ENCODE peak calls at places on chromosomes 1 and 21, in ten cellular contexts. W, H, R, G, N, L, F, B, U and O are unnamed samples.

GRCh38 chr1:20100632-20101355 is 18.5 kb downstream of the PLA2G2D start:
- DNase-seq in R (peak; percentile 17), B (peak; percentile 70), N (peak; percentile 62), W (peak; percentile 44), F (no peak), H (peak; percentile 34), U (peak; percentile 47), L (peak; percentile 26), G (no peak), O (no peak)

GRCh38 chr1:38173157-38173831 is 126.7 kb upstream of the POU3F1 start:
- DNase-seq in F (no peak), R (no peak), L (no peak), W (no peak), G (no peak), U (peak; percentile 21), B (no peak), N (no peak), H (no peak), O (no peak)

GRCh38 chr1:18475234-18475633 is 5.5 kb upstream of the KLHDC7A start:
- DNase-seq in G (no peak), L (no peak), H (no peak), U (no peak), N (no peak), F (no peak), B (no peak), R (no peak), W (no peak), O (no peak)

GRCh38 chr1:56532359-56532696 is 47.0 kb downstream of the PLPP3 start:
- DNase-seq in G (no peak), R (no peak), F (peak; percentile 59), U (no peak), B (no peak), L (no peak), W (peak; percentile 27), N (peak; percentile 17), H (no peak), O (no peak)

GRCh38 chr21:45886610-45887026 is 95.0 kb upstream of the COL6A1 start:
- DNase-seq in L (no peak), G (no peak), R (no peak), U (no peak), F (no peak), H (peak; percentile 54), B (no peak), W (no peak), N (no peak), O (peak; percentile 24)

GRCh38 chr1:51897699-51898031 is 19.1 kb upstream of the NRDC start:
- DNase-seq in H (no peak), G (no peak), N (peak; percentile 90), B (no peak), U (no peak), W (peak; percentile 96), F (no peak), L (no peak), R (no peak), O (no peak)

GRCh38 chr1:175887981-175888428 is 144.6 kb upstream of the TNR start:
- DNase-seq in H (no peak), B (peak; percentile 85), N (peak; percentile 55), U (peak; percentile 67), W (peak; percentile 40), G (no peak), L (peak; percentile 12), F (peak; percentile 5), R (peak; percentile 50), O (no peak)

GRCh38 chr1:221102206-221102605 is 223.0 kb downstream of the HLX start:
- DNase-seq in U (no peak), W (no peak), R (no peak), N (no peak), H (no peak), B (no peak), G (no peak), F (no peak), L (no peak), O (no peak)

GRCh38 chr1:117368116-117369108 is 1.2 kb downstream of the MAN1A2 start:
- DNase-seq in L (peak; percentile 62), H (no peak), U (no peak), B (no peak), G (no peak), F (no peak), W (peak; percentile 38), R (no peak), N (no peak), O (no peak)

GRCh38 chr1:113205980-113206766 is 133.2 kb downstream of the LRIG2 start:
- DNase-seq in H (no peak), L (no peak), W (no peak), N (no peak), F (no peak), G (no peak), B (no peak), U (no peak), R (no peak), O (no peak)

GRCh38 chr1:220926146-220926545 is 46.9 kb downstream of the HLX start:
- DNase-seq in H (no peak), W (peak; percentile 40), N (peak; percentile 11), R (no peak), F (peak; percentile 10), U (no peak), L (no peak), B (no peak), G (no peak), O (no peak)

GRCh38 chr1:232793944-232794343 is 11.3 kb upstream of the MAP10 start:
- DNase-seq in U (no peak), R (no peak), G (no peak), F (peak; percentile 35), W (peak; percentile 73), N (peak; percentile 93), L (peak; percentile 46), B (no peak), H (peak; percentile 53), O (no peak)

GRCh38 chr1:221419513-221420088 is 322.3 kb downstream of the DUSP10 start:
- DNase-seq in U (no peak), L (no peak), B (no peak), R (no peak), G (no peak), N (peak; percentile 75), H (no peak), W (peak; percentile 65), F (peak; percentile 57), O (no peak)